ENCODE peak calls at places on chromosome 5, in eight cellular contexts. U, Z, T, G, D, E, V and F are unnamed samples. For H3K9me3 and H3K27me3, the result is how much of the 10 kb centered on the place peaks cover.

GRCh38 chr5:52864376-52864775 is 76.7 kb downstream of the ITGA1 start:
- DNase-seq in U (no peak), Z (no peak), T (no peak), G (peak), D (no peak), E (no peak), V (no peak), F (no peak)

GRCh38 chr5:140546851-140547507 is 483 bp upstream of the EIF4EBP3 start:
- DNase-seq in U (no peak), Z (no peak), T (no peak), G (peak), D (no peak), E (no peak), V (no peak), F (no peak)

GRCh38 chr5:137635521-137635921 is 100.4 kb downstream of the KLHL3 start:
- DNase-seq in U (no peak), Z (no peak), T (no peak), G (no peak), D (no peak), E (no peak), V (no peak), F (no peak)

GRCh38 chr5:107389130-107389553 is 281.6 kb downstream of the EFNA5 start:
- DNase-seq in U (no peak), Z (no peak), T (no peak), G (peak), D (no peak), E (no peak), V (no peak), F (no peak)

GRCh38 chr5:130333089-130333488 is 428.8 kb downstream of the CHSY3 start:
- DNase-seq in U (no peak), Z (no peak), T (no peak), G (no peak), D (no peak), E (no peak), V (no peak), F (no peak)

GRCh38 chr5:169873642-169874041 is 106.7 kb downstream of the INSYN2B start:
- DNase-seq in U (no peak), Z (no peak), T (no peak), G (no peak), D (peak), E (no peak), V (no peak), F (no peak)

GRCh38 chr5:147685991-147686390 is 96.5 kb downstream of the JAKMIP2 start:
- DNase-seq in U (no peak), Z (no peak), T (no peak), G (peak), D (no peak), E (no peak), V (no peak), F (no peak)

GRCh38 chr5:151195622-151196021 is 28.3 kb downstream of the CCDC69 start:
- DNase-seq in U (no peak), Z (peak), T (no peak), G (peak), D (no peak), E (no peak), V (peak), F (no peak)

GRCh38 chr5:172503925-172504730 is 49.8 kb upstream of the SH3PXD2B start:
- DNase-seq in U (peak), Z (peak), T (no peak), G (no peak), D (peak), E (no peak), V (no peak), F (peak)

GRCh38 chr5:93433422-93433821 is 147.6 kb downstream of the NR2F1-AS1 start:
- DNase-seq in U (no peak), Z (no peak), T (no peak), G (peak), D (no peak), E (no peak), V (no peak), F (no peak)

GRCh38 chr5:179134511-179134910 is 74.3 kb downstream of the ZNF354C start:
- DNase-seq in U (no peak), Z (peak), T (no peak), G (no peak), D (no peak), E (no peak), V (peak), F (no peak)
- H3K9me3 ChIP-seq in U (under half), Z (under half), T (under half), G (under half), D (under half), E (under half), V (under half), F (under half)

GRCh38 chr5:61307611-61308010 is 24.4 kb upstream of the ZSWIM6 start:
- DNase-seq in U (no peak), Z (no peak), T (no peak), G (no peak), D (no peak), E (no peak), V (no peak), F (no peak)
- H3K27me3 ChIP-seq in U (under half), Z (under half), T (under half), G (under half), D (under half), E (under half), V (under half), F (under half)

GRCh38 chr5:132486318-132487094 is 4.1 kb downstream of the IRF1 start:
- DNase-seq in U (no peak), Z (no peak), T (no peak), G (no peak), D (peak), E (no peak), V (no peak), F (no peak)
- H3K4me3 ChIP-seq in U (no peak), Z (no peak), T (peak), G (no peak), D (no peak), E (no peak), V (peak), F (no peak)

DNA sequence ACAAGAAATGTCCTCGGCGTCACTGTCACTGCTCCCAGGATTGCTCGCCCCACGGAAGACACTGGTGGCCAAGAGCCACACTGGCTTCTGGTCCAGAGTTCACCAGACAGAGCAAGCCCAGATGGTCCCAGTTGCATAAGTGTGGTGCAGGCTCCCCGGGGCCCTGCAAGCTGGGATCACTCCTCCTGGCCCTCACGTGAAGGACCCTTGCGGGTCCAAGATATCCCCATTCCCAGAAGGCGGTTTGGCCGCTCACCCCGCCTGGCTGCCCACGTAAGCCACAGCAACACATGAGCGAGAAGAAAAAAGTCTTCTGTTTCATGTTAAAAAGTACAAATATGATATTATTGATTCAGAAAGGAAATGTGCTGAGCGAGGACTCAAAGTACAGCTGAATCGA is 427.4 kb downstream of the IRX1 start:
- DNase-seq in U (no peak), Z (no peak), T (no peak), G (no peak), D (no peak), E (no peak), V (no peak), F (no peak)
- H3K9me3 ChIP-seq in U (under half), Z (under half), T (under half), G (under half), D (under half), E (under half), V (under half), F (under half)

GRCh38 chr5:174692982-174693422 is 31.4 kb upstream of the MSX2 start:
- DNase-seq in U (no peak), Z (no peak), T (no peak), G (no peak), D (no peak), E (peak), V (no peak), F (peak)

GRCh38 chr5:174690256-174690655 is 34.1 kb upstream of the MSX2 start:
- DNase-seq in U (no peak), Z (no peak), T (no peak), G (peak), D (no peak), E (peak), V (no peak), F (no peak)

GRCh38 chr5:174692381-174692780 is 32.0 kb upstream of the MSX2 start:
- DNase-seq in U (no peak), Z (no peak), T (no peak), G (no peak), D (no peak), E (no peak), V (no peak), F (peak)

GRCh38 chr5:174698156-174698555 is 26.2 kb upstream of the MSX2 start:
- DNase-seq in U (no peak), Z (no peak), T (no peak), G (no peak), D (no peak), E (no peak), V (no peak), F (no peak)

GRCh38 chr5:174693697-174694400 is 30.5 kb upstream of the MSX2 start:
- DNase-seq in U (peak), Z (no peak), T (no peak), G (no peak), D (no peak), E (peak), V (peak), F (peak)
- H3K27me3 ChIP-seq in U (under half), Z (under half), T (under half), G (half or more), D (under half), E (under half), V (half or more), F (under half)

GRCh38 chr5:58025825-58026224 is 434.1 kb downstream of the PLK2 start:
- DNase-seq in U (no peak), Z (no peak), T (no peak), G (no peak), D (no peak), E (peak), V (no peak), F (no peak)
- H3K4me3 ChIP-seq in U (no peak), Z (no peak), T (no peak), G (no peak), D (no peak), E (no peak), V (no peak), F (no peak)

GRCh38 chr5:104171958-104172357 is 609.4 kb upstream of the NUDT12 start:
- DNase-seq in U (no peak), Z (no peak), T (no peak), G (no peak), D (no peak), E (no peak), V (no peak), F (no peak)
- H3K9me3 ChIP-seq in U (under half), Z (under half), T (under half), G (under half), D (under half), E (under half), V (under half), F (under half)